ENCODE peak calls at places on chromosomes 16 and 17, in eight cellular contexts. Q, L, J, E, M, V, A and G are unnamed samples.

GRCh38 chr17:14762736-14763479 is 462.0 kb downstream of the HS3ST3B1 start:
- DNase-seq in Q (no peak), L (no peak), J (no peak), E (no peak), M (no peak), V (no peak), A (no peak), G (no peak)

GRCh38 chr17:1322014-1322428 is 42.6 kb downstream of the TRARG1 start:
- DNase-seq in Q (no peak), L (no peak), J (no peak), E (no peak), M (peak; percentile 20), V (no peak), A (no peak), G (no peak)

GRCh38 chr17:79082311-79083190 is 7.9 kb downstream of the ENGASE start:
- DNase-seq in Q (peak; percentile 19), L (peak; percentile 43), J (peak; percentile 48), E (peak; percentile 39), M (peak; percentile 82), V (peak; percentile 38), A (peak; percentile 40), G (peak; percentile 49)

GRCh38 chr16:88780100-88781062 is 4.6 kb downstream of the PIEZO1 start:
- DNase-seq in Q (no peak), L (no peak), J (no peak), E (no peak), M (no peak), V (no peak), A (no peak), G (no peak)

GRCh38 chr16:53518550-53519416 is 15.8 kb upstream of the AKTIP start:
- DNase-seq in Q (peak; percentile 54), L (no peak), J (peak; percentile 85), E (no peak), M (no peak), V (peak; percentile 95), A (peak; percentile 51), G (no peak)

GRCh38 chr17:71071837-71072236 is 902.5 kb downstream of the KCNJ2 start:
- DNase-seq in Q (peak; percentile 99), L (no peak), J (no peak), E (no peak), M (no peak), V (peak; percentile 98), A (no peak), G (no peak)

GRCh38 chr16:4263504-4264436 is 9.1 kb downstream of the TFAP4 start:
- DNase-seq in Q (peak; percentile 86), L (peak; percentile 85), J (no peak), E (peak; percentile 84), M (peak; percentile 73), V (peak; percentile 92), A (peak; percentile 74), G (peak; percentile 55)

GRCh38 chr16:19859603-19860002 is 25.0 kb downstream of the GPRC5B start:
- DNase-seq in Q (no peak), L (no peak), J (no peak), E (no peak), M (no peak), V (no peak), A (no peak), G (no peak)

GRCh38 chr17:52827526-52827925 is 669.0 kb upstream of the CA10 start:
- DNase-seq in Q (no peak), L (no peak), J (no peak), E (no peak), M (no peak), V (no peak), A (peak; percentile 53), G (no peak)

GRCh38 chr17:73452056-73452455 is 140.3 kb upstream of the CDC42EP4 start:
- DNase-seq in Q (no peak), L (no peak), J (no peak), E (no peak), M (no peak), V (no peak), A (no peak), G (no peak)
- TF ChIP-seq CTCF in Q (no peak), L (no peak), J (no peak), E (no peak), M (no peak), V (no peak), A (no peak), G (no peak)

GRCh38 chr17:58632324-58633314 is 59.2 kb downstream of the TEX14 start:
- DNase-seq in Q (no peak), L (no peak), J (no peak), E (no peak), M (no peak), V (no peak), A (no peak), G (no peak)

GRCh38 chr17:58631523-58632323 is 60.1 kb downstream of the TEX14 start:
- DNase-seq in Q (peak; percentile 99), L (peak; percentile 92), J (peak; percentile 97), E (peak; percentile 97), M (peak; percentile 95), V (peak; percentile 100), A (peak; percentile 97), G (peak; percentile 96)

GRCh38 chr17:58626905-58627304 is 64.9 kb downstream of the TEX14 start:
- DNase-seq in Q (no peak), L (no peak), J (no peak), E (no peak), M (no peak), V (no peak), A (no peak), G (no peak)

GRCh38 chr17:58630883-58631522 is 60.8 kb downstream of the TEX14 start:
- DNase-seq in Q (no peak), L (no peak), J (peak; percentile 47), E (peak; percentile 86), M (no peak), V (no peak), A (peak; percentile 26), G (peak; percentile 28)
- TF ChIP-seq CTCF in Q (no peak), L (no peak), J (no peak), E (no peak), M (no peak), V (no peak), A (no peak), G (no peak)

GRCh38 chr17:7551396-7551795 is 2.5 kb downstream of the TNFSF12 start:
- DNase-seq in Q (no peak), L (no peak), J (no peak), E (no peak), M (no peak), V (no peak), A (no peak), G (no peak)

GRCh38 chr17:7550359-7550758 is 1.5 kb downstream of the TNFSF12 start:
- DNase-seq in Q (no peak), L (no peak), J (no peak), E (no peak), M (no peak), V (no peak), A (no peak), G (no peak)

GRCh38 chr17:7548585-7549400 is at the start of gene TNFSF12:
- DNase-seq in Q (peak; percentile 7), L (peak; percentile 79), J (peak; percentile 50), E (peak; percentile 58), M (peak; percentile 88), V (no peak), A (peak; percentile 73), G (peak; percentile 67)

GRCh38 chr17:7552621-7553051 is 3.8 kb downstream of the TNFSF12 start:
- DNase-seq in Q (no peak), L (no peak), J (peak; percentile 75), E (no peak), M (no peak), V (no peak), A (no peak), G (peak; percentile 47)

DNA sequence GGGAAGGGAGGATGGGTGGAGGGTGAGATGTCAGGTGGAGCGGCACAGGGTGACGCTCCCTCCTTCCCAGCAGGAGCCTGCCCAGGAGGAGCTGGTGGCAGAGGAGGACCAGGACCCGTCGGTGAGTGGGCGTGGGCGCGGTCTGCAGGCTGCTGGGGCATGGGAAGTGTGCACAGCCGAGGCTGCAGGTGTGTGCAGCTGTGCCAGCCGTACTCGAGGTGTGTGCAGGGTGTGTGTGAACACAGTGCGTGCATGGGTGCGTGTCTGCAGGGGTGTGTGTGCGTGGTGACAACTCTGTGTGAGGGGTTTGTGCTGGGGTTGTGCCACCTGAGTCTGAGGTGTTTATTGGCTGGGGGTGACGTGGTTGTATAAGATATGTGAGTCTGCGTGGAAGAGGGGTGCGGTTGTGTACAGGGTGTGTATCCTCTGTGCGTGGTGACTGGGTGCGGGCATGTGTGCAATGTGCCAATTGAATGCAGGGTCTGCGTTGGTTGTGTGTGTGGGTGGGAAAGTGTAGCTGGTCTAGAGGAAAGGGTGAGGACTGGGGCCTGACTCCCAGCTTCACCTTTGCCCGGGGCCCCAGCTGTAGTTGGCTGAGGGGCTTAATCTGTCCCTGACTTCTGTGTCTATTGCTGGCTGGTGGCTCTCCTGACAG is 670 bp downstream of the TNFSF12 start:
- DNase-seq in Q (no peak), L (peak; percentile 26), J (no peak), E (no peak), M (peak; percentile 80), V (no peak), A (peak; percentile 57), G (peak; percentile 37)
- TF ChIP-seq CTCF in Q (no peak), L (no peak), J (no peak), E (no peak), M (no peak), V (no peak), A (no peak), G (no peak)

GRCh38 chr16:67372664-67373063 is 20.6 kb downstream of the TPPP3 start:
- DNase-seq in Q (peak; percentile 36), L (no peak), J (no peak), E (no peak), M (no peak), V (peak; percentile 61), A (no peak), G (no peak)
- TF ChIP-seq CTCF in Q (peak; percentile 57), L (peak; percentile 58), J (peak; percentile 19), E (peak; percentile 49), M (peak; percentile 45), V (peak; percentile 52), A (no peak), G (no peak)

GRCh38 chr16:30893744-30894539 is at the start of gene BCL7C:
- DNase-seq in Q (peak; percentile 80), L (peak; percentile 97), J (peak; percentile 83), E (peak; percentile 96), M (peak; percentile 98), V (peak; percentile 83), A (peak; percentile 95), G (peak; percentile 95)
- TF ChIP-seq CTCF in Q (peak; percentile 49), L (peak; percentile 63), J (no peak), E (peak; percentile 50), M (peak; percentile 35), V (no peak), A (no peak), G (peak; percentile 51)